ENCODE peak calls at places on chromosomes 7 and 10, in nine cellular contexts. S, K, U, T, I, O, Y, J and B are unnamed samples.

GRCh38 chr10:110364531-110364937 is 59.8 kb upstream of the SMNDC1 start:
- DNase-seq in I (no peak), Y (no peak), U (no peak), J (no peak), K (no peak), T (no peak), O (no peak), S (peak), B (no peak)

GRCh38 chr7:132733860-132734259 is 157.6 kb upstream of the PLXNA4 start:
- DNase-seq in I (no peak), K (no peak), J (no peak), U (no peak), O (no peak), Y (no peak), T (no peak), S (no peak), B (no peak)

GRCh38 chr10:131758062-131758941 is 142.5 kb upstream of the PPP2R2D start:
- DNase-seq in I (no peak), K (no peak), T (no peak), S (no peak), Y (no peak), U (no peak), O (no peak), J (no peak), B (no peak)

GRCh38 chr10:4837551-4837950 is 11.5 kb downstream of the AKR1E2 start:
- DNase-seq in I (no peak), J (no peak), K (no peak), U (no peak), T (no peak), S (no peak), Y (no peak), O (no peak), B (no peak)

GRCh38 chr7:132393789-132394261 is 182.4 kb downstream of the PLXNA4 start:
- DNase-seq in O (no peak), U (peak), K (no peak), I (no peak), S (peak), J (no peak), Y (no peak), T (no peak), B (no peak)

GRCh38 chr10:102186128-102186527 is 33.9 kb downstream of the NOLC1 start:
- DNase-seq in Y (no peak), K (no peak), I (no peak), U (peak), S (no peak), T (no peak), O (no peak), J (no peak), B (peak)

GRCh38 chr7:157445956-157446295 is 109.1 kb downstream of the DNAJB6 start:
- DNase-seq in J (no peak), Y (no peak), I (peak), S (no peak), O (no peak), T (no peak), K (no peak), U (no peak), B (no peak)

GRCh38 chr10:17423641-17424186 is 30.7 kb downstream of the ST8SIA6 start:
- DNase-seq in O (no peak), I (no peak), Y (no peak), T (no peak), U (no peak), S (no peak), K (no peak), J (no peak), B (peak)

GRCh38 chr7:117766915-117767314 is 106.3 kb downstream of the CTTNBP2 start:
- DNase-seq in I (no peak), O (no peak), K (no peak), U (no peak), T (no peak), S (no peak), Y (no peak), J (no peak), B (no peak)

GRCh38 chr7:98116656-98117461 is 10.2 kb downstream of the LMTK2 start:
- DNase-seq in Y (no peak), U (no peak), T (no peak), O (no peak), K (peak), J (peak), I (no peak), S (no peak), B (peak)

GRCh38 chr7:131106681-131107342 is 220.9 kb upstream of the MKLN1 start:
- DNase-seq in Y (no peak), S (peak), T (peak), K (peak), U (peak), I (peak), O (no peak), J (peak), B (peak)

GRCh38 chr10:43760514-43760913 is 111.8 kb upstream of the ZNF32 start:
- DNase-seq in T (no peak), O (no peak), K (no peak), Y (no peak), S (no peak), U (no peak), J (no peak), I (no peak), B (no peak)

GRCh38 chr7:29611941-29612527 is 48.4 kb downstream of the PRR15 start:
- DNase-seq in K (no peak), Y (no peak), S (no peak), O (no peak), I (no peak), U (no peak), T (no peak), J (no peak), B (no peak)

GRCh38 chr7:152615052-152615741 is 60.7 kb downstream of the XRCC2 start:
- DNase-seq in O (no peak), U (no peak), I (no peak), J (no peak), S (no peak), T (no peak), K (no peak), Y (no peak), B (peak)

GRCh38 chr10:27360581-27361172 is 120.1 kb upstream of the ACBD5 start:
- DNase-seq in T (peak), I (peak), Y (no peak), J (peak), U (peak), S (peak), K (peak), O (no peak), B (peak)

GRCh38 chr7:154996756-154997155 is 6.2 kb downstream of the PAXIP1 start:
- DNase-seq in S (no peak), J (no peak), Y (no peak), I (no peak), T (no peak), K (no peak), U (no peak), O (no peak), B (no peak)

GRCh38 chr7:141534757-141535737 is 16.2 kb upstream of the AGK start:
- DNase-seq in K (no peak), S (no peak), O (no peak), Y (no peak), I (no peak), J (no peak), T (no peak), U (no peak), B (no peak)

GRCh38 chr7:34128762-34129161 is 223.4 kb downstream of the BMPER start:
- DNase-seq in S (no peak), K (no peak), J (peak), Y (no peak), T (no peak), O (peak), U (peak), I (no peak), B (peak)

GRCh38 chr7:139727151-139727705 is 50.6 kb downstream of the HIPK2 start:
- DNase-seq in T (no peak), Y (no peak), S (peak), U (peak), J (no peak), I (no peak), K (no peak), O (peak), B (peak)

GRCh38 chr10:29443745-29444523 is 155.1 kb downstream of the LYZL1 start:
- DNase-seq in Y (no peak), S (no peak), K (no peak), U (no peak), I (no peak), J (peak), O (no peak), T (no peak), B (no peak)

GRCh38 chr10:132357286-132358058 is 25.5 kb downstream of the LRRC27 start:
- DNase-seq in O (no peak), I (no peak), Y (no peak), U (no peak), K (no peak), S (peak), J (no peak), T (no peak), B (no peak)

GRCh38 chr7:22842383-22842903 is 19.8 kb upstream of the TOMM7 start:
- DNase-seq in O (no peak), K (no peak), J (no peak), I (no peak), U (no peak), T (no peak), S (no peak), Y (no peak), B (no peak)

GRCh38 chr10:86868353-86868752 is 89.1 kb downstream of the MMRN2 start:
- DNase-seq in U (peak), J (peak), Y (no peak), O (no peak), K (peak), T (no peak), I (no peak), S (no peak), B (no peak)

GRCh38 chr10:4440260-4440659 is 385.7 kb upstream of the AKR1E2 start:
- DNase-seq in I (no peak), Y (no peak), J (no peak), U (no peak), O (no peak), S (no peak), T (no peak), K (no peak), B (no peak)

GRCh38 chr7:83517026-83517700 is 131.8 kb downstream of the SEMA3E start:
- DNase-seq in O (no peak), K (peak), I (no peak), J (no peak), S (no peak), T (no peak), U (no peak), Y (no peak), B (no peak)